ENCODE peak calls at places on chromosomes 4 and X, in eight cellular contexts. M is OCI-LY7; L is CD8-positive, alpha-beta memory T cell; K is A549; R is GM23338; F is body of pancreas; I is lung; W is cardiac fibroblast. H is an unnamed sample.

GRCh38 chr4:2256781-2257191 is 5.1 kb downstream of the MXD4 start:
- DNase-seq in M (no peak), L (no peak), K (no peak), R (no peak), F (peak), I (peak), W (peak), H (peak)

GRCh38 chrX:23901065-23901464 is 6.7 kb downstream of the APOO start:
- DNase-seq in M (no peak), L (no peak), K (peak), R (no peak), F (no peak), I (no peak), W (peak), H (no peak)

GRCh38 chr4:3375688-3376087 is 66.1 kb upstream of the HGFAC start:
- DNase-seq in M (no peak), L (no peak), K (no peak), R (no peak), F (no peak), I (no peak), W (peak), H (peak)

GRCh38 chr4:121272526-121272925 is 108.3 kb downstream of the QRFPR start:
- DNase-seq in M (no peak), L (no peak), K (no peak), R (no peak), F (no peak), I (no peak), W (peak), H (no peak)

GRCh38 chrX:119981286-119982070 is 37.9 kb upstream of the NKAP start:
- DNase-seq in M (peak), L (no peak), K (no peak), R (peak), F (peak), I (no peak), W (peak), H (no peak)

GRCh38 chr4:127304356-127304755 is 328.4 kb upstream of the INTU start:
- DNase-seq in M (no peak), L (no peak), K (no peak), R (no peak), F (no peak), I (no peak), W (no peak), H (no peak)

GRCh38 chr4:145984563-145984962 is 45.9 kb upstream of the ZNF827 start:
- DNase-seq in M (no peak), L (no peak), K (no peak), R (peak), F (no peak), I (no peak), W (no peak), H (no peak)

GRCh38 chrX:30957753-30958152 is 68.7 kb upstream of the TAB3 start:
- DNase-seq in M (no peak), L (no peak), K (peak), R (no peak), F (no peak), I (no peak), W (peak), H (no peak)

GRCh38 chrX:79630033-79631009 is 263.2 kb upstream of the ITM2A start:
- DNase-seq in M (no peak), L (no peak), K (no peak), R (no peak), F (no peak), I (no peak), W (no peak), H (no peak)

GRCh38 chr4:137531951-137532868 is at the start of gene PCDH18:
- DNase-seq in M (no peak), L (no peak), K (no peak), R (peak), F (peak), I (peak), W (peak), H (peak)

GRCh38 chrX:47232803-47233332 is at the start of gene USP11:
- DNase-seq in M (peak), L (peak), K (peak), R (peak), F (no peak), I (peak), W (peak), H (peak)

GRCh38 chrX:47235691-47236103 is 2.9 kb downstream of the USP11 start:
- DNase-seq in M (no peak), L (no peak), K (no peak), R (no peak), F (no peak), I (no peak), W (no peak), H (no peak)

GRCh38 chrX:47232197-47232802 is 509 bp upstream of the USP11 start:
- DNase-seq in M (peak), L (no peak), K (no peak), R (no peak), F (no peak), I (no peak), W (no peak), H (no peak)

GRCh38 chrX:47233333-47234113 is 714 bp downstream of the USP11 start:
- DNase-seq in M (peak), L (peak), K (peak), R (peak), F (peak), I (peak), W (peak), H (peak)

DNA sequence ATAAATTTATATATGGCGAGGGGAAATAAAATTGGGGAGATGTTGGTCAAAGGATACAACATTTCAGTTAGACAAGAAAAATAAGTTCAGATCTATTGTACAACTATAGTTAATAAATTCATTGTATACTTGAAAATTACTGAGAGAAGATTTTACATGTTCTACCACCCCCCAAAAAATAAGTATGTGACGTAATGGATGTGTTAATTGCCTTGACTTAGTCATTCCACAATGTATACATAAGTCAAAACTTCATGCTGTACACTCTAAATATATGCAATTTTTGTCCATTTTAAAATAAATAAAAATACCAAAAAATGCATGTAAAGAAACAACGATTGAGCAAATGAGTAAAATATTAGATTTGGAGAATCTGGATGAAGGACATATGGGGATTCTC is 1.8 kb downstream of the USP11 start:
- DNase-seq in M (no peak), L (no peak), K (no peak), R (no peak), F (no peak), I (no peak), W (no peak), H (no peak)
- H3K4me3 ChIP-seq in M (peak), L (peak), K (peak), R (peak), F (no peak), I (no peak), W (peak), H (peak)

DNA sequence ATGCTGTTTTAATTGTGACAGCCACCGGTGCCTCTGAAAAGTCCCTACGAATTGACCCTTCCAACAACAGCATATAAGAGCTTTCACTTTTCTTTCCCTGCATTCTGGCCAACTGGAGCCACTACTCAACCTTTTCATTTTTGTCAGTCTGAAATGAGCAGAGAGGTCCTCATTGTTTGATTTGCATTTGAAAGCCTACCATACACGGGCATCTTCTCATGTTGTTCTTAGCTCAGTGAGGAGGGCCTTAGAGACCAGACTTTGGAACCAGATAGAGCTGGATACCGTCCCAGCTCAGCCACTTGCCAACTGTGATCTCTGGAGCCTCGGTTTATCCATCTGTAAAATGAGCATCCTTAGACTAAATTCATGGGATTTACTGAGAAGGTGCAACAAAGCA is 16.9 kb upstream of the TMSB4X start:
- DNase-seq in M (no peak), L (no peak), K (no peak), R (no peak), F (no peak), I (no peak), W (no peak), H (peak)
- H3K4me3 ChIP-seq in M (peak), L (peak), K (no peak), R (no peak), F (no peak), I (no peak), W (no peak), H (no peak)

GRCh38 chrX:131059231-131059630 is 1.1 kb downstream of the ARHGAP36 start:
- DNase-seq in M (no peak), L (no peak), K (no peak), R (no peak), F (no peak), I (no peak), W (no peak), H (no peak)
- H3K4me3 ChIP-seq in M (no peak), L (no peak), K (no peak), R (no peak), F (no peak), I (no peak), W (no peak), H (no peak)

GRCh38 chr4:164977243-164978164 is at the start of gene TRIM61:
- DNase-seq in M (peak), L (peak), K (no peak), R (no peak), F (no peak), I (peak), W (peak), H (peak)
- H3K4me3 ChIP-seq in M (peak), L (peak), K (no peak), R (no peak), F (no peak), I (peak), W (peak), H (peak)

GRCh38 chr4:80199947-80200346 is 2.6 kb downstream of the PRDM8 start:
- DNase-seq in M (no peak), L (no peak), K (no peak), R (no peak), F (no peak), I (no peak), W (no peak), H (peak)
- H3K4me3 ChIP-seq in M (no peak), L (no peak), K (no peak), R (no peak), F (no peak), I (no peak), W (no peak), H (no peak)

DNA sequence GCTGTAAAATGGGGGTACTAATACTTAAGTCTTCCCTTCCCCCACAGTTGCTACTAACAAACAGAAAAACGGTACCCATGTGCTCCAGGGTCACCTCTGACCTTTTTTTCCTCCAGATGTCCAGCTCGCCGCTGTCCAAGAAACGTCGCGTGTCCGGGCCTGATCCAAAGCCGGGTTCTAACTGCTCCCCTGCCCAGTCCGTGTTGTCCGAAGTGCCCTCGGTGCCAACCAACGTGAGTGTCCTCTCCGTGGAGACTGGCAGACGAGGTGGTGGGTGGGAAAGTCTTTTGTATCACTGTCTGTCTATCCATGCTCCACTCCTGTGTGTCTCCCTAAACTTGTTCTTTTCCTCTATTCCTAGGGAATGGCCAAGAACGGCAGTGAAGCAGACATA is 5.1 kb downstream of the UBA1 start:
- DNase-seq in M (no peak), L (no peak), K (no peak), R (no peak), F (no peak), I (no peak), W (no peak), H (peak)
- H3K4me3 ChIP-seq in M (no peak), L (no peak), K (no peak), R (no peak), F (no peak), I (no peak), W (no peak), H (no peak)

GRCh38 chrX:149682031-149682430 is 29.8 kb upstream of the MAGEA11 start:
- DNase-seq in M (no peak), L (no peak), K (no peak), R (peak), F (no peak), I (no peak), W (no peak), H (no peak)
- H3K4me3 ChIP-seq in M (no peak), L (no peak), K (no peak), R (peak), F (no peak), I (no peak), W (no peak), H (no peak)

GRCh38 chrX:317424-318067 is 1.1 kb downstream of the GTPBP6 start:
- DNase-seq in M (no peak), L (no peak), K (peak), R (no peak), F (no peak), I (no peak), W (no peak), H (peak)
- H3K4me3 ChIP-seq in M (peak), L (peak), K (peak), R (peak), F (peak), I (peak), W (peak), H (peak)

H was measured in osteoblast.